ENCODE peak calls at places on chromosomes 6 and 20, in nine cellular contexts. One of them, this sample, is unnamed.

GRCh38 chr20:12237772-12238171 is 320.1 kb downstream of the BTBD3 start:
- DNase-seq in CD8-positive, alpha-beta memory T cell: no peak
- DNase-seq in tibial nerve: no peak
- DNase-seq in uterus: no peak
- DNase-seq in DND-41: no peak
- DNase-seq in sigmoid colon: peak; percentile 64
- DNase-seq in mesendoderm: no peak
- DNase-seq in psoas muscle: no peak
- DNase-seq in GM23248: no peak
- DNase-seq in this sample: no peak

GRCh38 chr6:38141045-38141444 is 321.5 kb downstream of the ZFAND3 start:
- DNase-seq in mesendoderm: no peak
- DNase-seq in CD8-positive, alpha-beta memory T cell: no peak
- DNase-seq in GM23248: no peak
- DNase-seq in uterus: no peak
- DNase-seq in tibial nerve: no peak
- DNase-seq in DND-41: no peak
- DNase-seq in sigmoid colon: no peak
- DNase-seq in psoas muscle: no peak
- DNase-seq in this sample: no peak

GRCh38 chr20:38730167-38730988 is 6.1 kb downstream of the SLC32A1 start:
- DNase-seq in uterus: no peak
- DNase-seq in psoas muscle: no peak
- DNase-seq in DND-41: no peak
- DNase-seq in CD8-positive, alpha-beta memory T cell: no peak
- DNase-seq in GM23248: no peak
- DNase-seq in tibial nerve: no peak
- DNase-seq in sigmoid colon: no peak
- DNase-seq in mesendoderm: peak; percentile 8
- DNase-seq in this sample: peak; percentile 9

GRCh38 chr6:151005896-151006632 is 140.6 kb downstream of the MTHFD1L start:
- DNase-seq in sigmoid colon: no peak
- DNase-seq in GM23248: no peak
- DNase-seq in uterus: no peak
- DNase-seq in CD8-positive, alpha-beta memory T cell: no peak
- DNase-seq in mesendoderm: no peak
- DNase-seq in DND-41: no peak
- DNase-seq in psoas muscle: no peak
- DNase-seq in tibial nerve: no peak
- DNase-seq in this sample: no peak

GRCh38 chr6:38391909-38392614 is 247.7 kb downstream of the BTBD9 start:
- DNase-seq in GM23248: peak; percentile 17
- DNase-seq in uterus: no peak
- DNase-seq in DND-41: no peak
- DNase-seq in psoas muscle: no peak
- DNase-seq in CD8-positive, alpha-beta memory T cell: no peak
- DNase-seq in tibial nerve: no peak
- DNase-seq in sigmoid colon: no peak
- DNase-seq in mesendoderm: no peak
- DNase-seq in this sample: no peak

GRCh38 chr6:34143884-34144580 is 1.9 kb downstream of the GRM4 start:
- DNase-seq in DND-41: no peak
- DNase-seq in sigmoid colon: no peak
- DNase-seq in GM23248: peak; percentile 29
- DNase-seq in CD8-positive, alpha-beta memory T cell: peak; percentile 15
- DNase-seq in uterus: no peak
- DNase-seq in mesendoderm: peak; percentile 92
- DNase-seq in psoas muscle: no peak
- DNase-seq in tibial nerve: no peak
- DNase-seq in this sample: peak; percentile 35

GRCh38 chr6:137589067-137589848 is 95.1 kb upstream of the OLIG3 start:
- DNase-seq in mesendoderm: peak; percentile 97
- DNase-seq in uterus: no peak
- DNase-seq in DND-41: peak; percentile 52
- DNase-seq in sigmoid colon: no peak
- DNase-seq in tibial nerve: no peak
- DNase-seq in psoas muscle: no peak
- DNase-seq in CD8-positive, alpha-beta memory T cell: peak; percentile 45
- DNase-seq in GM23248: peak; percentile 39
- DNase-seq in this sample: peak; percentile 80

GRCh38 chr20:24648481-24648880 is 179.1 kb downstream of the SYNDIG1 start:
- DNase-seq in CD8-positive, alpha-beta memory T cell: no peak
- DNase-seq in mesendoderm: no peak
- DNase-seq in DND-41: no peak
- DNase-seq in psoas muscle: no peak
- DNase-seq in sigmoid colon: peak; percentile 27
- DNase-seq in uterus: no peak
- DNase-seq in GM23248: peak; percentile 42
- DNase-seq in tibial nerve: no peak
- DNase-seq in this sample: no peak

GRCh38 chr20:18496042-18496441 is 983 bp downstream of the RBBP9 start:
- DNase-seq in psoas muscle: no peak
- DNase-seq in GM23248: peak; percentile 16
- DNase-seq in CD8-positive, alpha-beta memory T cell: no peak
- DNase-seq in mesendoderm: no peak
- DNase-seq in DND-41: no peak
- DNase-seq in sigmoid colon: no peak
- DNase-seq in uterus: no peak
- DNase-seq in tibial nerve: no peak
- DNase-seq in this sample: no peak

GRCh38 chr20:5168582-5169396 is 42.0 kb downstream of the CDS2 start:
- DNase-seq in CD8-positive, alpha-beta memory T cell: no peak
- DNase-seq in psoas muscle: peak; percentile 35
- DNase-seq in uterus: peak; percentile 44
- DNase-seq in tibial nerve: no peak
- DNase-seq in sigmoid colon: no peak
- DNase-seq in DND-41: peak; percentile 77
- DNase-seq in mesendoderm: peak; percentile 65
- DNase-seq in GM23248: peak; percentile 54
- DNase-seq in this sample: no peak

GRCh38 chr20:44688053-44688625 is 27.0 kb upstream of the CCN5 start:
- DNase-seq in GM23248: no peak
- DNase-seq in DND-41: no peak
- DNase-seq in uterus: no peak
- DNase-seq in psoas muscle: no peak
- DNase-seq in mesendoderm: no peak
- DNase-seq in sigmoid colon: no peak
- DNase-seq in tibial nerve: no peak
- DNase-seq in CD8-positive, alpha-beta memory T cell: no peak
- DNase-seq in this sample: no peak

GRCh38 chr6:111812080-111813038 is 60.9 kb downstream of the FYN start:
- DNase-seq in sigmoid colon: no peak
- DNase-seq in DND-41: no peak
- DNase-seq in uterus: no peak
- DNase-seq in GM23248: peak; percentile 63
- DNase-seq in CD8-positive, alpha-beta memory T cell: no peak
- DNase-seq in tibial nerve: no peak
- DNase-seq in psoas muscle: no peak
- DNase-seq in mesendoderm: peak; percentile 82
- DNase-seq in this sample: no peak

GRCh38 chr6:130366011-130366963 is at the start of gene TMEM200A:
- DNase-seq in uterus: peak; percentile 69
- DNase-seq in GM23248: peak; percentile 83
- DNase-seq in psoas muscle: peak; percentile 33
- DNase-seq in DND-41: no peak
- DNase-seq in tibial nerve: no peak
- DNase-seq in CD8-positive, alpha-beta memory T cell: peak; percentile 14
- DNase-seq in sigmoid colon: peak; percentile 80
- DNase-seq in mesendoderm: peak; percentile 79
- DNase-seq in this sample: peak; percentile 23

GRCh38 chr6:26104457-26105108 is 17.4 kb downstream of the HFE start:
- DNase-seq in tibial nerve: no peak
- DNase-seq in uterus: peak; percentile 31
- DNase-seq in GM23248: no peak
- DNase-seq in sigmoid colon: no peak
- DNase-seq in mesendoderm: peak; percentile 22
- DNase-seq in psoas muscle: no peak
- DNase-seq in DND-41: peak; percentile 71
- DNase-seq in CD8-positive, alpha-beta memory T cell: no peak
- DNase-seq in this sample: no peak

GRCh38 chr6:119683022-119683421 is 333.5 kb upstream of the MAN1A1 start:
- DNase-seq in mesendoderm: peak; percentile 10
- DNase-seq in uterus: no peak
- DNase-seq in DND-41: no peak
- DNase-seq in CD8-positive, alpha-beta memory T cell: no peak
- DNase-seq in psoas muscle: no peak
- DNase-seq in GM23248: no peak
- DNase-seq in tibial nerve: no peak
- DNase-seq in sigmoid colon: no peak
- DNase-seq in this sample: no peak

GRCh38 chr6:31172973-31173384 is 2.5 kb upstream of the POU5F1 start:
- DNase-seq in sigmoid colon: no peak
- DNase-seq in CD8-positive, alpha-beta memory T cell: no peak
- DNase-seq in DND-41: no peak
- DNase-seq in uterus: no peak
- DNase-seq in tibial nerve: no peak
- DNase-seq in psoas muscle: no peak
- DNase-seq in GM23248: no peak
- DNase-seq in mesendoderm: peak; percentile 93
- DNase-seq in this sample: no peak

GRCh38 chr6:31169123-31169857 is 1.2 kb downstream of the POU5F1 start:
- DNase-seq in tibial nerve: no peak
- DNase-seq in GM23248: peak; percentile 32
- DNase-seq in mesendoderm: peak; percentile 52
- DNase-seq in DND-41: no peak
- DNase-seq in CD8-positive, alpha-beta memory T cell: no peak
- DNase-seq in uterus: no peak
- DNase-seq in sigmoid colon: no peak
- DNase-seq in psoas muscle: no peak
- DNase-seq in this sample: no peak

GRCh38 chr6:31170600-31170881 is at the start of gene POU5F1:
- DNase-seq in GM23248: no peak
- DNase-seq in psoas muscle: no peak
- DNase-seq in CD8-positive, alpha-beta memory T cell: no peak
- DNase-seq in sigmoid colon: no peak
- DNase-seq in uterus: no peak
- DNase-seq in mesendoderm: peak; percentile 68
- DNase-seq in DND-41: no peak
- DNase-seq in tibial nerve: no peak
- DNase-seq in this sample: no peak

GRCh38 chr6:31171931-31172882 is 1.7 kb upstream of the POU5F1 start:
- DNase-seq in mesendoderm: peak; percentile 83
- DNase-seq in GM23248: no peak
- DNase-seq in psoas muscle: no peak
- DNase-seq in DND-41: no peak
- DNase-seq in tibial nerve: no peak
- DNase-seq in CD8-positive, alpha-beta memory T cell: no peak
- DNase-seq in sigmoid colon: no peak
- DNase-seq in uterus: no peak
- DNase-seq in this sample: no peak

DNA sequence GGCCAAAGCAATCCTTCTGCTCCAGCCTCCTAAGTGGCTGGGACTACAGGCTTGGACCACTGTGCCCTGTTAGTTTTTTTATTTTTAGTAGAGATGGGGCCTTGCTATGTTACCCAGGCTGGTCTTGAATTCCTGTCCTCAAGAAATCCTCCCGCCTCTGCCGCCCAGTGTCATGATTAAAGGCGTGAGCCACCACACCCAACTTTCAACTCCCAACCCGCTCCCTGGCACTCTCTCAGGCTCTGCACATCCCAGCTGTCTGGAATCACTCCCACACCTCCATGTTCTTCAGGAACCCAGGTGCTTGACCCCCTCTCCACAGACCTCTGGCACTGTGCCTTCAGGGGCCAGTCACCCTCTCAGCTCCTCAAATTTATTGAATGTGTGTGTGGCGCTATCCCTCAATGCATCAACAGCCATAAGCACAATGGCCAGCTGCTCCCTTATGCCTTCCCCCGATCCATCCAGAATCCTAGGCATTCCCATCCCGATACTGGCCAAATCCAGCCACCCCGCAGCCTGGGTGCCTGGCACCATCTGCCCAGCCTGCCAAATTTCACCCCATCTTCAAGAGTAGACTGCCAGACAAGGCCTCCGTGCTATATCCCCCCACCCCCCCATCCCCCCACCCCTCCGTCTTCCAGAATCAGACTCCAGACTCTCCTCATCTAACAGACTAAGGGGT is 647 bp upstream of the POU5F1 start:
- DNase-seq in uterus: no peak
- DNase-seq in GM23248: no peak
- DNase-seq in sigmoid colon: no peak
- DNase-seq in tibial nerve: no peak
- DNase-seq in DND-41: no peak
- DNase-seq in mesendoderm: peak; percentile 47
- DNase-seq in psoas muscle: no peak
- DNase-seq in CD8-positive, alpha-beta memory T cell: no peak
- DNase-seq in this sample: no peak
- H3K4me3 ChIP-seq in uterus: no peak overlapping the region
- H3K4me3 ChIP-seq in GM23248: no peak overlapping the region
- H3K4me3 ChIP-seq in sigmoid colon: no peak overlapping the region
- H3K4me3 ChIP-seq in tibial nerve: no peak overlapping the region
- H3K4me3 ChIP-seq in DND-41: no peak overlapping the region
- H3K4me3 ChIP-seq in mesendoderm: no peak overlapping the region
- H3K4me3 ChIP-seq in psoas muscle: no peak overlapping the region
- H3K4me3 ChIP-seq in CD8-positive, alpha-beta memory T cell: no peak overlapping the region
- H3K4me3 ChIP-seq in this sample: no peak overlapping the region

GRCh38 chr20:49790077-49790798 is 22.4 kb upstream of the SLC9A8 start:
- DNase-seq in psoas muscle: peak; percentile 21
- DNase-seq in CD8-positive, alpha-beta memory T cell: no peak
- DNase-seq in GM23248: peak; percentile 59
- DNase-seq in mesendoderm: peak; percentile 20
- DNase-seq in tibial nerve: no peak
- DNase-seq in uterus: peak; percentile 52
- DNase-seq in sigmoid colon: no peak
- DNase-seq in DND-41: no peak
- DNase-seq in this sample: no peak
- H3K4me1 ChIP-seq in psoas muscle: no peaks in the 10 kb centered on the region
- H3K4me1 ChIP-seq in CD8-positive, alpha-beta memory T cell: no peaks in the 10 kb centered on the region
- H3K4me1 ChIP-seq in GM23248: no peaks in the 10 kb centered on the region
- H3K4me1 ChIP-seq in mesendoderm: no peaks in the 10 kb centered on the region
- H3K4me1 ChIP-seq in tibial nerve: no peaks in the 10 kb centered on the region
- H3K4me1 ChIP-seq in uterus: no peaks in the 10 kb centered on the region
- H3K4me1 ChIP-seq in sigmoid colon: no peaks in the 10 kb centered on the region
- H3K4me1 ChIP-seq in DND-41: no peaks in the 10 kb centered on the region
- H3K4me1 ChIP-seq in this sample: peaks cover 5% of the 10 kb centered on the region

DNA sequence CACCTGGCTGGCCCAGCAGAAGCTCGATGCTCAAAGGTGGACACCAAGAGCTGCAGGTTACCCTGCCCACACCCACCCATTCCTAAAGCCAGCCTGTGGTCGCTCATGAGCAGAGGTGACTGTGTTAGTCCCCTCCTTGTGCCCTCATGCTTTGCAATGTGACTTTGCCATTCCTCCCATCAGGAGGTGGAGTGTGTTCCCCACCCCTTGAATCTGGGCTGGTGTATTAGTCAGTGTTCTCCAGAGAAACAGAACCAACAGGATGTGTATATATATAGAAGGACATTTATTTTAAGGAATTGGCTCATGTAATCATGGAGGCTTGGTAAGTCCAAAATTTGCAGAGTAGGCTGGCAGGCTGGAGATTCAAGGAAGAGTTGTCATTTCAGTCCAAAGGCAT is 54.4 kb upstream of the RNF24 start:
- DNase-seq in uterus: no peak
- DNase-seq in psoas muscle: no peak
- DNase-seq in tibial nerve: no peak
- DNase-seq in DND-41: no peak
- DNase-seq in mesendoderm: no peak
- DNase-seq in CD8-positive, alpha-beta memory T cell: no peak
- DNase-seq in sigmoid colon: no peak
- DNase-seq in GM23248: peak; percentile 70
- DNase-seq in this sample: no peak
- H3K4me3 ChIP-seq in uterus: no peak overlapping the region
- H3K4me3 ChIP-seq in psoas muscle: no peak overlapping the region
- H3K4me3 ChIP-seq in tibial nerve: no peak overlapping the region
- H3K4me3 ChIP-seq in DND-41: no peak overlapping the region
- H3K4me3 ChIP-seq in mesendoderm: no peak overlapping the region
- H3K4me3 ChIP-seq in CD8-positive, alpha-beta memory T cell: no peak overlapping the region
- H3K4me3 ChIP-seq in sigmoid colon: no peak overlapping the region
- H3K4me3 ChIP-seq in GM23248: no peak overlapping the region
- H3K4me3 ChIP-seq in this sample: no peak overlapping the region

GRCh38 chr20:58896820-58897219 is 44.3 kb downstream of the GNAS start:
- DNase-seq in sigmoid colon: no peak
- DNase-seq in DND-41: no peak
- DNase-seq in CD8-positive, alpha-beta memory T cell: no peak
- DNase-seq in GM23248: peak; percentile 36
- DNase-seq in psoas muscle: no peak
- DNase-seq in tibial nerve: no peak
- DNase-seq in uterus: no peak
- DNase-seq in mesendoderm: no peak
- DNase-seq in this sample: no peak
- H3K4me1 ChIP-seq in sigmoid colon: peaks cover 86% of the 10 kb centered on the region
- H3K4me1 ChIP-seq in DND-41: peaks cover 28% of the 10 kb centered on the region
- H3K4me1 ChIP-seq in CD8-positive, alpha-beta memory T cell: peaks cover 34% of the 10 kb centered on the region
- H3K4me1 ChIP-seq in GM23248: peaks cover 55% of the 10 kb centered on the region
- H3K4me1 ChIP-seq in psoas muscle: peaks cover 83% of the 10 kb centered on the region
- H3K4me1 ChIP-seq in tibial nerve: peaks cover 55% of the 10 kb centered on the region
- H3K4me1 ChIP-seq in uterus: peaks cover 16% of the 10 kb centered on the region
- H3K4me1 ChIP-seq in mesendoderm: peaks cover 17% of the 10 kb centered on the region
- H3K4me1 ChIP-seq in this sample: peaks cover 52% of the 10 kb centered on the region